ENCODE peak calls at places on chromosomes 5 and 9, in seven cellular contexts. G is SK-N-SH, Q is H9, B is MM.1S, X is OCI-LY7, A is osteoblast, W is hepatocyte. R is an unnamed sample.

GRCh38 chr9:4638968-4639367 is 23.1 kb upstream of the PLPP6 start:
- DNase-seq in A (no peak), B (no peak), X (no peak), G (no peak), Q (no peak), W (no peak), R (no peak)

GRCh38 chr5:151684690-151685361 is 1.9 kb downstream of the SPARC start:
- DNase-seq in W (peak; percentile 94), B (no peak), A (peak; percentile 54), Q (peak; percentile 91), X (no peak), G (no peak), R (no peak)

GRCh38 chr5:135654646-135655045 is 75.9 kb upstream of the CXCL14 start:
- DNase-seq in A (no peak), Q (no peak), W (no peak), B (no peak), X (no peak), G (no peak), R (no peak)

GRCh38 chr9:17138503-17138902 is 3.7 kb downstream of the CNTLN start:
- DNase-seq in X (no peak), A (no peak), Q (no peak), W (no peak), G (no peak), B (no peak), R (no peak)

GRCh38 chr5:168238422-168238821 is 53.0 kb upstream of the WWC1 start:
- DNase-seq in A (no peak), X (no peak), W (no peak), Q (no peak), B (no peak), G (no peak), R (no peak)

GRCh38 chr5:82019342-82020138 is 47.7 kb downstream of the ATG10 start:
- DNase-seq in G (no peak), A (no peak), X (no peak), Q (peak; percentile 31), B (no peak), W (peak; percentile 21), R (no peak)

GRCh38 chr9:121213136-121213806 is 11.6 kb upstream of the RAB14 start:
- DNase-seq in X (peak; percentile 84), B (peak; percentile 61), W (peak; percentile 93), A (peak; percentile 89), Q (peak; percentile 95), G (peak; percentile 80), R (peak; percentile 77)

GRCh38 chr9:117088786-117089185 is 326.1 kb downstream of the ASTN2 start:
- DNase-seq in W (no peak), G (no peak), B (no peak), X (no peak), Q (no peak), A (no peak), R (no peak)

GRCh38 chr5:100188339-100188738 is 346.8 kb upstream of the FAM174A start:
- DNase-seq in B (no peak), W (no peak), G (no peak), X (no peak), A (no peak), Q (no peak), R (no peak)

GRCh38 chr9:72538926-72539702 is 17.7 kb downstream of the TMC1 start:
- DNase-seq in G (no peak), B (no peak), W (no peak), X (no peak), Q (no peak), A (no peak), R (no peak)

GRCh38 chr9:19999491-20000057 is 210.7 kb upstream of the SLC24A2 start:
- DNase-seq in W (no peak), A (peak; percentile 76), B (no peak), X (no peak), G (no peak), Q (no peak), R (peak; percentile 49)

GRCh38 chr5:2615917-2616316 is 135.6 kb downstream of the IRX2 start:
- DNase-seq in X (no peak), A (no peak), Q (no peak), G (no peak), W (no peak), B (no peak), R (no peak)

GRCh38 chr5:2621631-2622030 is 129.8 kb downstream of the IRX2 start:
- DNase-seq in W (no peak), A (no peak), G (no peak), X (no peak), B (no peak), Q (no peak), R (no peak)

GRCh38 chr5:2611561-2612096 is 139.8 kb downstream of the IRX2 start:
- DNase-seq in G (no peak), W (no peak), A (no peak), Q (no peak), X (no peak), B (no peak), R (no peak)

GRCh38 chr5:2614571-2614970 is 136.9 kb downstream of the IRX2 start:
- DNase-seq in B (no peak), A (no peak), G (no peak), X (no peak), Q (no peak), W (no peak), R (no peak)

DNA sequence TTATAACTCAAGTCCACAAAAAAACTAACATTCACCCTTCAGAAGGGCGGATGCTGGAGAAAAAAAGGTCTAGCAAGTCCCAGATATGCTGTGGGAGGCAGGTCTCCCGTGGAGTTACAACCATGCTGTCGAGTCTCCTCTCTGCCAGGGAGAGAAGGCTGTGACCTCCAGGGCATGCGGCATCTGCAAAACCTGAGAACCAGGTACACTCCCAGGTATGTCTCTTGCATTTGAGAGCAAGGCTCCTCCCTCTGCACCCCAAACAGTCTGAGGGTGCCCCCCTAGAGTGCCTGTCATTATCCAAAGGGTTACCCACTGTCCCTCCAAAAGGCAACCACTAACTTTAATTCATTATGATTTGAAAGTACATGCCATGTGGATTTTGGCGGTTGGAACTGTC is 134.0 kb downstream of the IRX2 start:
- DNase-seq in W (no peak), Q (no peak), G (no peak), X (no peak), A (no peak), B (no peak), R (no peak)
- H4K20me1 ChIP-seq in W (no peaks in the 10 kb centered on the region), Q (no peaks in the 10 kb centered on the region), G (no peaks in the 10 kb centered on the region), X (no peaks in the 10 kb centered on the region), A (no peaks in the 10 kb centered on the region), B (no peaks in the 10 kb centered on the region), R (no peaks in the 10 kb centered on the region)

DNA sequence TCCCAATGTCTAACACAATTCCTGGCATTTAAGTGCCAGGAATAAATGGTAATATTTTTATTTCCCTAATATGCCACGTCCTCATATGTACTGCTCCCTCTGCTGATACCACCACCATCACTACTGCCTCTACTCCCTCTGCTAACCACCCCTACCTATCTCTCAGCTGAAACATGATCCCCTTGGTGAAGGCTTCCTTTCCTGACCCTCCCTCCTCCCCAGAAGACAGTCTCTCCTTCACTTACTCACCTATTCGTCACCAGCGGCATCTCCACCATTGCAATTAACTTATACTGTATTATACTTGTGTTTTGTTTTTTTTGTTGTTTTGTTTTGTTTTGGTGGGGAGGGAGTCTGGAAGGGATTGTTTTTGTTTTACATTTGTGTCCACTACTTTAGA is 4.8 kb downstream of the DENND1A start:
- DNase-seq in B (no peak), A (no peak), Q (peak; percentile 56), X (no peak), W (no peak), G (no peak), R (no peak)
- H4K20me1 ChIP-seq in B (no peaks in the 10 kb centered on the region), A (peaks cover 40% of the 10 kb centered on the region), Q (no peaks in the 10 kb centered on the region), X (peaks cover 10% of the 10 kb centered on the region), W (no peaks in the 10 kb centered on the region), G (peaks cover 28% of the 10 kb centered on the region), R (no peaks in the 10 kb centered on the region)

DNA sequence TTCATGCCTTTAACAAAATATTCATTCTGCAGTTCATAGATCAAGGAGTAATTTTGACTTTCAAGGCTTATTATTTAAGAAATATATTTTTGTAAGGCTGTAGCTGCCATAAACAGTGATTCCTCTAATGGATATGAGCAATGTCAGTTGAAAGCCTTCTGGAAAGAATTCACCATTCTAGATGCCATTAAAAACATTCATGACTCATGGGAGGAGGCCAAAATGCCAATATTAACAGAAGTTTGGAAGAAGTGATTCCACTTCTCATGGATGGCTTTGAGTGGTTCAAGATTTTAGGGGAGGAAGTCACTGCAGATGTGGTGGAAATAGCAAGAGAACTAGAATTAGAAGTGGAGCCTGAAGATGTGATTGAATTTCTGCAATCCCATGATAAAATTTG is 229.1 kb downstream of the DEPDC1B start:
- DNase-seq in B (no peak), Q (no peak), G (no peak), W (no peak), X (no peak), A (no peak), R (no peak)
- H4K20me1 ChIP-seq in B (no peaks in the 10 kb centered on the region), Q (no peaks in the 10 kb centered on the region), G (no peaks in the 10 kb centered on the region), W (no peaks in the 10 kb centered on the region), X (no peaks in the 10 kb centered on the region), A (no peaks in the 10 kb centered on the region), R (no peaks in the 10 kb centered on the region)

DNA sequence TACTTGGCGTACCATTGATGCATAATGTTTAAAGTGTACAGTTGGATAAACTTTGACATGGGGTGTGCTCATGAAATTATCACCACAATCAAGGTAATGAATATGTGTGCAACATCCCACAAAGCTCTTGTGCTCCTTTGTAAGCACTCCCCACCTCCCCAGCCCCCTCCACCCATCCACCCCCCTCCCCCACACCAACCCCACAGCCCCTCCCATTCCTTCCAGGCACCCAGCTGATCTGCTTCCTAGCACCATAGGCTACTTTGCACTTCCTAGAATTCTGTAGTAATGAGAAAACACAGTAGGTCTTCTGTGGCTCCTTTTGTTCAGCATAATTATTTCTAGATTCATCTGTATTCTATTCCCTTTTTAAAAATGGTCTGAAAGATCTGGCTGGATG is 24.5 kb downstream of the FGD3 start:
- DNase-seq in G (no peak), B (no peak), X (no peak), W (no peak), A (peak; percentile 43), Q (no peak), R (no peak)
- H4K20me1 ChIP-seq in G (no peaks in the 10 kb centered on the region), B (no peaks in the 10 kb centered on the region), X (peaks cover 5% of the 10 kb centered on the region), W (no peaks in the 10 kb centered on the region), A (no peaks in the 10 kb centered on the region), Q (no peaks in the 10 kb centered on the region), R (no peaks in the 10 kb centered on the region)

GRCh38 chr5:6604946-6605345 is 27.9 kb downstream of the NSUN2 start:
- DNase-seq in B (no peak), X (no peak), Q (no peak), A (no peak), W (no peak), G (no peak), R (no peak)
- H4K20me1 ChIP-seq in B (no peaks in the 10 kb centered on the region), X (no peaks in the 10 kb centered on the region), Q (no peaks in the 10 kb centered on the region), A (peaks cover 5% of the 10 kb centered on the region), W (no peaks in the 10 kb centered on the region), G (peaks cover 6% of the 10 kb centered on the region), R (peaks cover 8% of the 10 kb centered on the region)

GRCh38 chr9:133886563-133887501 is 105.3 kb downstream of the VAV2 start:
- DNase-seq in G (no peak), Q (no peak), A (no peak), X (no peak), B (no peak), W (no peak), R (no peak)

GRCh38 chr9:133882849-133883248 is 109.3 kb downstream of the VAV2 start:
- DNase-seq in Q (no peak), X (no peak), A (no peak), W (no peak), B (no peak), G (no peak), R (no peak)

GRCh38 chr9:133883356-133883755 is 108.8 kb downstream of the VAV2 start:
- DNase-seq in B (no peak), X (no peak), Q (no peak), G (no peak), A (no peak), W (no peak), R (no peak)

GRCh38 chr9:133887540-133888047 is 104.5 kb downstream of the VAV2 start:
- DNase-seq in A (no peak), B (no peak), W (no peak), X (no peak), Q (no peak), G (no peak), R (no peak)

GRCh38 chr9:133884907-133885744 is 107.0 kb downstream of the VAV2 start:
- DNase-seq in B (no peak), G (no peak), X (no peak), A (no peak), Q (no peak), W (no peak), R (no peak)
- H4K20me1 ChIP-seq in B (no peaks in the 10 kb centered on the region), G (peaks cover 3% of the 10 kb centered on the region), X (no peaks in the 10 kb centered on the region), A (peaks cover 53% of the 10 kb centered on the region), Q (no peaks in the 10 kb centered on the region), W (peaks cover 7% of the 10 kb centered on the region), R (no peaks in the 10 kb centered on the region)

R was measured in HCT116.